ENCODE peak calls at places on chromosomes 2 and 18, in five cellular contexts. Z, C, J, Q and I are unnamed samples. For H3K9me3, the result is how much of the 10 kb centered on the place peaks cover.

GRCh38 chr2:208980321-208980720 is 443.5 kb upstream of the MAP2 start:
- DNase-seq in Z (no peak), C (no peak), J (no peak), Q (no peak), I (no peak)

GRCh38 chr18:400466-400865 is 100.0 kb downstream of the COLEC12 start:
- DNase-seq in Z (no peak), C (no peak), J (peak), Q (no peak), I (no peak)

GRCh38 chr2:237099804-237100203 is 14.1 kb downstream of the COPS8 start:
- DNase-seq in Z (no peak), C (no peak), J (no peak), Q (no peak), I (no peak)

GRCh38 chr2:119486196-119486827 is 38.0 kb downstream of the SCTR start:
- DNase-seq in Z (peak), C (no peak), J (no peak), Q (no peak), I (no peak)

GRCh38 chr2:167607211-167607610 is 640.2 kb downstream of the STK39 start:
- DNase-seq in Z (no peak), C (no peak), J (no peak), Q (no peak), I (no peak)

GRCh38 chr2:150866431-150866830 is 379.0 kb upstream of the RND3 start:
- DNase-seq in Z (no peak), C (no peak), J (peak), Q (no peak), I (no peak)

GRCh38 chr2:152875832-152876669 is 157.6 kb downstream of the ARL6IP6 start:
- DNase-seq in Z (no peak), C (no peak), J (peak), Q (no peak), I (no peak)

GRCh38 chr2:15432642-15433261 is 128.4 kb downstream of the NBAS start:
- DNase-seq in Z (no peak), C (no peak), J (no peak), Q (no peak), I (no peak)

GRCh38 chr2:30234180-30234971 is 3.0 kb downstream of the LBH start:
- DNase-seq in Z (peak), C (no peak), J (peak), Q (no peak), I (no peak)

GRCh38 chr2:64859208-64860161 is 129.7 kb upstream of the SLC1A4 start:
- DNase-seq in Z (peak), C (no peak), J (peak), Q (peak), I (peak)

GRCh38 chr2:237835372-237835771 is 24.1 kb upstream of the RAMP1 start:
- DNase-seq in Z (no peak), C (no peak), J (no peak), Q (no peak), I (no peak)

GRCh38 chr2:201909348-201909747 is 103.0 kb downstream of the CDK15 start:
- DNase-seq in Z (no peak), C (no peak), J (peak), Q (no peak), I (no peak)

GRCh38 chr2:201909961-201910361 is 103.6 kb downstream of the CDK15 start:
- DNase-seq in Z (no peak), C (peak), J (peak), Q (no peak), I (no peak)

GRCh38 chr2:201911372-201911771 is 105.0 kb downstream of the CDK15 start:
- DNase-seq in Z (no peak), C (no peak), J (no peak), Q (no peak), I (no peak)

GRCh38 chr2:201907128-201907886 is 101.0 kb downstream of the CDK15 start:
- DNase-seq in Z (no peak), C (no peak), J (no peak), Q (no peak), I (no peak)

DNA sequence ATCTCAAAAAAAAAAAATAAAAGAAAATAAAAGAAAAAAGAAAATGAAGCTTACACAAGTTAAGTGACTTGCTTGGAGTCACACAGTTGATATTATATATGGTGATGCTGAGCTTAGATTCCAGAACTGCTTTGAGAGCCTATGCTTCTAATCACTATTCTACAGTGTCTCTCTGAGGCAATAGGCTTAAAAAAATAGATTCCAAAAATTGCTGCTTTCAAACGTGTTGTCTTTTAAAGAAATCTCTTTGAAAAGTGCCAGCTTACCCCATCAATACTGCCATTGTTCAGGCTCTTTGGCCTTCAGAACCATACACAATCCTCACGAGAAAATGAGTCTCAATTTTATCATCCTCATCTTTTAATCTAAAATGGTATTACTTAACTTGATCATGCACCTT is 102.6 kb downstream of the CDK15 start:
- DNase-seq in Z (no peak), C (no peak), J (peak), Q (no peak), I (no peak)
- H3K9me3 ChIP-seq in Z (under half), C (under half), J (under half), Q (under half), I (under half)

GRCh38 chr2:3037196-3038194 is 340.1 kb downstream of the EIPR1 start:
- DNase-seq in Z (no peak), C (no peak), J (no peak), Q (no peak), I (no peak)

GRCh38 chr2:3034856-3035255 is 342.8 kb downstream of the EIPR1 start:
- DNase-seq in Z (no peak), C (no peak), J (no peak), Q (no peak), I (no peak)

GRCh38 chr2:3038636-3039035 is 339.0 kb downstream of the EIPR1 start:
- DNase-seq in Z (no peak), C (no peak), J (no peak), Q (no peak), I (no peak)

GRCh38 chr2:3035385-3036050 is 342.1 kb downstream of the EIPR1 start:
- DNase-seq in Z (no peak), C (no peak), J (no peak), Q (no peak), I (no peak)

DNA sequence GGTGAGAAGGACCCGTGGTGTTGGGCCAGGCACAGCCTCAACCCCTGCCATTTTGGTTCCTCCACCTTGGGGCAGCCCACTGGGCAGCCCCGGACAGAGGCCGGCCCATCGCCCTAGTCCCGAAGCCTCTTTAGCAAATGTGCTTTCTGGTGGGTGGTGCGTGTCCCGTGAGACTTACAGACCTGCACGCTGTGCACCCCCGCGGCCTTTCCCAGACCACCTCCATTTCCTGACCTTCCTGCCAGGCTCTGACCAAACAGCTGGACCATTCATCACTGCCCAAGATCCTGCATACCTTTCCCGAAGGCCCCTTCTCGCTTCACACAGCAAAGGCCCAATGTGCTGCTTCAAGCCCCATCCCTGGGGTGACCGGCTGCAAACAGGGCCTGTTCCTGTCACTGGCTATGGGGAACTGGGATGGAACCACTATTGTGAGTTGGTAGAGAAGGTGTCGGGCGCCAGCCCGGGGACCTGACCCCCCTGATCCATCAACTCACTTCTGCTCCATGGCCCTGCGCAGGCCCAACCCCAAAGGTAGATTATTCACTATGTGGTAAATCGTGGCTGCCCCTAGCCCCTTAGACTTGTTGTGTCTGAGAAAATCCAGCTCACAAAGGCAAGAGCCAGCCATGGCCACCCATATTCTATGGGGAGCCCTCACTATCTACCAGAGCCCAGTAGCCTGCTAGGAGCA is 341.0 kb downstream of the EIPR1 start:
- DNase-seq in Z (no peak), C (no peak), J (no peak), Q (no peak), I (no peak)
- H3K9me3 ChIP-seq in Z (under half), C (under half), J (under half), Q (under half), I (under half)

DNA sequence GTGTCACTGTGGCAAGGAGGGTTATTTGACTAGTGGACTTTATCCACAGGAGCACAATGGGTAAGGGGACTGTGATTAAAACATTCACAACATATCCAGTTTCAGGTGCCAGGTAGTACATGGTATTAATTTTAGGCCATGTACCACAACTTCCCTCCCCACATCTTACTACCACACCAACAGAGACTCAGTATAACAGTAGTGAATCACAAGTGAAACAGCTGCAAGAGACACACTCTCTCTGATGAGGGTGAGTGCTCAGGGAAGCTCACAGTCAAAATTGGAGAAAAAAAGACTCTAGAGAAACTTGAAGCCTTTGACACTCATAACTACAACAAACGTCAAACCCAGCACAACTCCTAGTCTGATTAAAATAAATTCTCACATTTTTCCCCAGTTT is 367.6 kb upstream of the GYPC start:
- DNase-seq in Z (no peak), C (no peak), J (no peak), Q (no peak), I (no peak)
- H3K9me3 ChIP-seq in Z (under half), C (under half), J (under half), Q (under half), I (under half)

GRCh38 chr2:51535763-51536162 is 503.8 kb upstream of the NRXN1 start:
- DNase-seq in Z (no peak), C (no peak), J (no peak), Q (no peak), I (no peak)

DNA sequence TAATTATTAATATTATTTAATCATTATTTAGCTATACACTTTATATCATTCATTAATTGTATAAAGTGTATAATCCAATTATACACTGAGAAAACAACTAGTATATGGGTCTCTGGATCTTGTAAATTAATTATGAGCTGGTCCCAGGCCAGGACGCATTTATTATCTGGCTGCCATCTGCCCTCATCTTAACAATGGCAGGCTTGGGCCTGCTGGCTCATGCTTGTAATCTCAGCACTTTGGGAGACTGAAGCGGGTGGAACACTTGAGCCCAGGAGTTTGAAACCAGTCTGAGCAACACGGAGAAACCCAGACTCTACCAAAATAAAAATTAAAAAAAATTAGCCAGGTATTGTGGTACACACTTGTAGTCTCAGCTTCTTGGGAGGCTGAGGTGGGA is 502.2 kb upstream of the NRXN1 start:
- DNase-seq in Z (no peak), C (no peak), J (no peak), Q (no peak), I (no peak)
- H3K9me3 ChIP-seq in Z (under half), C (under half), J (under half), Q (under half), I (under half)

DNA sequence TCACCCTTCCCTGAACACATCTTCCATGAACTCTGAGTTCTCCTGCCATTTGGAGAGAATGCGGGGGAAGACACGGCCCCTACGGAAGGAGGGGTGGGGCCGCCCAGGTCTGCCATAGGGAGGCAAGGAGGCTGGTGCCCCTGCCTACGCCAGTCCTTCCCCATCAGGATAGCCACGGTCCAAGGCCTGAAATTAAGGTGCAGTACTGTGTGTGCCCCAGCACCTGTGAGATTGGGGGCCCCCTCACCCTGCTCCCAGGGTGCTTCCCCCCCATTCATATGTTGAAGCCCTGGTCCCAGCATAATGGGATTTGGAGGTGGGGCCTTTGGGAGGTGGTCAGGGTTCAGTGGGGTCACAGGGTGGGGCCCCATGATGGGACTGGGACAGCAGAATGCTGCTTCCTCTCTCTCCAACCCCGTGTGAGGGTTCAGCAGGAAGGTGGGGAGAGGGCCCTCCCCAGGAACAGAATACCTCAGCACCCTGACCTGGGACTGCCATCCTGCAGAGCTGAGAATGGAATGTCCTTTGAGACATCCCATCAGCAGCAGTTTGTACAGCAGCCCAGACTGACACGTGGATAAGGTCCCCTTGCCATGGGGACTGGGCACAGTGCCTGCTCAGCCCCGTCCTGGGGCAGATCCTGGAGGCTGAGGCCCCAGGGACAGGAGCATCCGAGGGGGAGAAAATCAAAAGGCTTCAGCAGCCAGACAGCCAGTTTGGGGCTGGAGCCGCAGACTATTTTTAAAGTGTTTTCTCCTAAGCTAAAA is 105.2 kb downstream of the NDUFA10 start:
- DNase-seq in Z (no peak), C (no peak), J (no peak), Q (no peak), I (peak)
- H3K9me3 ChIP-seq in Z (under half), C (under half), J (under half), Q (under half), I (under half)

GRCh38 chr2:79552653-79553052 is 39.8 kb downstream of the CTNNA2 start:
- DNase-seq in Z (no peak), C (no peak), J (no peak), Q (no peak), I (no peak)
- H3K9me3 ChIP-seq in Z (under half), C (under half), J (under half), Q (under half), I (half or more)

DNA sequence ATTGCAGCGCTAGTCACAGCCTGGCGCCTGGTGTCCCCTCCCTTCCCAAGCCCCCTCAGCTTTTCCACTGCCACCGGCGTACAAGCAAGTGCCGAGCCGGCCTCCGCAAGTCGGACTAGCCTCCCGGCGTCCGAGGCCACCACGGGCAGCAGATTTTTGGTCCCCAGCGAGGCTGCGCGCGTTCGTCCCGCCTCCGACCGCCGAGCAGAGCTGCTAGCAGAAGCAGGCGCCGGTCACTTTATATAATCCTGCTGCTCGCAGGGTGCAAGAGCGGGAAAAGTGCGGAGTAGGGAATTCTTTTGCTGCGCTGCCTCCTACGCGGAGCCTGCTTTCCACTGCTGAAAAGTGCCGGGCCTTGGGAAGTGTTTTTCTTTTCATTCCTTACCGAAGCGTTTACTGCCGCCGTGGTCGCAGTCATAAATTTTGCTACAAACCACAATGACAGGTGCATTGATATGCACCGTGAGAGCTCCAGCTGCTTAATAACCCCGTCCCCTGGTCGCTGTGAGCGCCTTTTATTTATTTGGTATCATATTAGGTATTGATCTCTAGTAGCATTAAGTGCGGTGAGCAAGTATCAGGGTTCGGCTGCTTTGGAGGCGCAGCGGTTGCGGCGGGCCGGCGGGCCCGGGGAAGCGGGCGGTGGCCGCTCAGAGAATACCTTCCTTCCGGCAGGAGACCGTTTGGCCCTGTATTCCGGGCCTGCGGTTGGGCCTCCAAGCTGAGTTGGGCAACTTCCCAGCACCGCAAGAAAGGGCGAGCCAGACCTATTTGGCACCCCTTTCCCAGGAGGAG is 7.9 kb downstream of the HOXD3 start:
- DNase-seq in Z (no peak), C (no peak), J (no peak), Q (no peak), I (no peak)
- H3K9me3 ChIP-seq in Z (under half), C (under half), J (under half), Q (under half), I (under half)

DNA sequence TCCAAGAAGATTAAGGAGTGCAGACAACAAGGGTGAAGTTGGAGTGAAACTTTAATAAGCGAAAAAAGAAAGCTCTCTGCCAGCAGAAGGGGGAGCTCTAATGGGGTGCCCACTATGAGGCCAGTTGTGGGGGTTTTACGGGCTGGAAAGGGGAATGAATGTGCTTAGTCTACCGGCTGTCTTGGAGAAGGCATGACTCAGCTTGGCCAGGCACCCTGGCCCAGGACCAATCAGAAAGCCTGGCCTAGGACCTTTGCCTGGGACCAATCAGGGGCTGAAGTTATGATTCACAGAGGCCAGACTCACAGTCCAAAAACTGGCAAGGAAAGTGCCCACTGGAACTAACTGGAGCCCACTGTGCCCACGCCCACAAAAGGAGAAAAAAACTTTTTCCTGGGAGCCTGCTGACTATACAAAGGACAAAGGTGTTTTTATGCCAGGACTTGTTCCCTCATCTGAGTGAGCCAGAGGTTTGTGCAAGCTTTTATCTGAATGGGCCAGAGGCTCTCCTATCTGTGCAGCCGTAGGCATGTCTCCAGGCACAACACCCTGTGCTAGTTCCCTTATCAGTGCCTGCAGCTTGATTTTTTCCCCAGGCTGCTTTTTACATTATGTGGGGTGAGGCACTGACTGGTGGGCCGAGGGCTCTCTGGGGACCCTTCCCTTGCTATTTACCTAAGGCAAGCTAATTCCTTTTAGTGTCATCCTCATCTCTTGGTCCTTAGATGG is 18.6 kb downstream of the CMPK2 start:
- DNase-seq in Z (no peak), C (no peak), J (no peak), Q (no peak), I (no peak)
- H3K9me3 ChIP-seq in Z (under half), C (half or more), J (under half), Q (under half), I (half or more)